ENCODE peak calls at places on chromosomes 1 and 21, in four cellular contexts. E, M, K and G are unnamed samples.

GRCh38 chr1:56921486-56921885 is 44.3 kb downstream of the C8B start:
- DNase-seq in E (no peak), M (no peak), K (no peak), G (no peak)

GRCh38 chr1:230867119-230867902 is 1.0 kb downstream of the C1orf198 start:
- DNase-seq in E (no peak), M (no peak), K (no peak), G (no peak)

GRCh38 chr1:42240964-42241755 is 76.6 kb upstream of the GUCA2A start:
- DNase-seq in E (no peak), M (no peak), K (no peak), G (no peak)

GRCh38 chr1:181086926-181087325 is 1.6 kb upstream of the IER5 start:
- DNase-seq in E (no peak), M (no peak), K (no peak), G (no peak)

GRCh38 chr1:228267962-228268890 is 60.4 kb downstream of the OBSCN start:
- DNase-seq in E (no peak), M (no peak), K (no peak), G (no peak)

GRCh38 chr1:17010601-17011438 is 908 bp downstream of the ATP13A2 start:
- DNase-seq in E (peak; percentile 63), M (peak; percentile 40), K (peak; percentile 62), G (no peak)

GRCh38 chr1:219372916-219373615 is 199.4 kb downstream of the LYPLAL1 start:
- DNase-seq in E (no peak), M (no peak), K (no peak), G (no peak)

GRCh38 chr1:98794196-98794886 is 132.8 kb downstream of the SNX7 start:
- DNase-seq in E (no peak), M (peak; percentile 29), K (peak; percentile 52), G (peak; percentile 9)

GRCh38 chr1:110606784-110607662 is 865 bp upstream of the KCNA2 start:
- DNase-seq in E (no peak), M (no peak), K (no peak), G (no peak)

GRCh38 chr1:54400321-54400720 is 5.9 kb downstream of the SSBP3 start:
- DNase-seq in E (no peak), M (no peak), K (no peak), G (no peak)

GRCh38 chr1:39902121-39902807 is 547 bp upstream of the MYCL start:
- DNase-seq in E (peak; percentile 92), M (peak; percentile 57), K (peak; percentile 88), G (peak; percentile 48)

GRCh38 chr1:25039229-25039628 is 109.2 kb upstream of the RUNX3 start:
- DNase-seq in E (no peak), M (no peak), K (no peak), G (no peak)

GRCh38 chr1:9426291-9426711 is 113.0 kb upstream of the SLC25A33 start:
- DNase-seq in E (peak; percentile 50), M (peak; percentile 73), K (peak; percentile 46), G (peak; percentile 79)

GRCh38 chr1:114718661-114719423 is 2.3 kb upstream of the NRAS start:
- DNase-seq in E (no peak), M (no peak), K (no peak), G (no peak)

GRCh38 chr1:202802998-202803932 is 5.0 kb downstream of the KDM5B start:
- DNase-seq in E (no peak), M (no peak), K (no peak), G (no peak)

GRCh38 chr1:41783189-41783639 is 135.5 kb downstream of the HIVEP3 start:
- DNase-seq in E (no peak), M (no peak), K (no peak), G (no peak)

GRCh38 chr1:197725044-197725443 is 50.2 kb downstream of the DENND1B start:
- DNase-seq in E (no peak), M (no peak), K (no peak), G (no peak)

GRCh38 chr1:29256979-29257804 is 20.9 kb downstream of the PTPRU start:
- DNase-seq in E (no peak), M (no peak), K (no peak), G (no peak)

GRCh38 chr1:87052986-87053385 is 138.6 kb downstream of the HS2ST1 start:
- DNase-seq in E (no peak), M (no peak), K (no peak), G (no peak)

GRCh38 chr1:181424786-181425403 is 58.4 kb upstream of the CACNA1E start:
- DNase-seq in E (peak; percentile 77), M (peak; percentile 39), K (peak; percentile 80), G (peak; percentile 60)

GRCh38 chr21:33890187-33890586 is 25.4 kb downstream of the ATP5PO start:
- DNase-seq in E (no peak), M (no peak), K (no peak), G (no peak)

GRCh38 chr1:177315270-177315669 is 144.5 kb downstream of the BRINP2 start:
- DNase-seq in E (no peak), M (no peak), K (no peak), G (no peak)

GRCh38 chr1:43969746-43970466 is at the start of gene DPH2:
- DNase-seq in E (peak; percentile 97), M (peak; percentile 94), K (peak; percentile 97), G (peak; percentile 92)

GRCh38 chr21:28431527-28432200 is 561.0 kb downstream of the LTN1 start:
- DNase-seq in E (no peak), M (no peak), K (no peak), G (no peak)

GRCh38 chr1:160773088-160773487 is 22.9 kb upstream of the LY9 start:
- DNase-seq in E (no peak), M (no peak), K (no peak), G (no peak)

GRCh38 chr1:211737115-211738035 is 62.0 kb upstream of the NEK2 start:
- DNase-seq in E (no peak), M (no peak), K (no peak), G (no peak)

GRCh38 chr21:34544032-34544496 is 32.1 kb upstream of the KCNE1 start:
- DNase-seq in E (peak; percentile 88), M (peak; percentile 10), K (peak; percentile 88), G (no peak)

GRCh38 chr21:36487641-36488307 is 7.9 kb upstream of the CLDN14 start:
- DNase-seq in E (peak; percentile 88), M (no peak), K (peak; percentile 46), G (no peak)

GRCh38 chr1:43435146-43436145 is 18.3 kb downstream of the HYI start:
- DNase-seq in E (no peak), M (no peak), K (no peak), G (no peak)

GRCh38 chr1:203308205-203309114 is 3.1 kb downstream of the BTG2 start:
- DNase-seq in E (no peak), M (peak; percentile 13), K (no peak), G (no peak)

GRCh38 chr1:84013708-84014107 is 14.8 kb upstream of the TTLL7 start:
- DNase-seq in E (no peak), M (no peak), K (no peak), G (no peak)

GRCh38 chr1:84006574-84006973 is 7.6 kb upstream of the TTLL7 start:
- DNase-seq in E (no peak), M (no peak), K (no peak), G (no peak)

GRCh38 chr1:84008631-84009030 is 9.7 kb upstream of the TTLL7 start:
- DNase-seq in E (no peak), M (no peak), K (no peak), G (no peak)

DNA sequence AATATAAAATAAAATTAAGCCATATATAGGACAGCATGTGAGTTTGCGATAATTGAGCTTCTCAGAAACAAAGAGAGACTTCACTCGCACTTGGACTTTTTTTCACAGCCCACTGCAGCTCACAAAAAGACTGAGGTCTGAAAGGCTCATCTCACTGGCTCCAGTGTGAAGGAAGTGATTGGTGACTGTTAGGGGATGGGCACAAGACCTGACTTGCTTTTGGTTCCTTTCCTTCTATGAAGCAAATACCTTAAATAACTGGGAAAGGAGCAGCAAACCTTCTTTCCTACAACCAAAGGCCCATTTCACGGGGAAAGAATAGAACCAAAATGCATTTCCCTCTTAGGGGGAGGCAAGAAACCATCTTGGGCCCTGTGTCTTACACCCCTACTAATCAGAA is 13.1 kb upstream of the TTLL7 start:
- DNase-seq in E (no peak), M (no peak), K (no peak), G (no peak)
- H3K27ac ChIP-seq in E (no peak overlapping the region), M (no peak overlapping the region), K (no peak overlapping the region), G (no peak overlapping the region)

GRCh38 chr1:221720545-221720944 is 21.3 kb downstream of the DUSP10 start:
- DNase-seq in E (no peak), M (no peak), K (no peak), G (no peak)
- H3K4me1 ChIP-seq in E (peaks cover 55% of the 10 kb centered on the region), M (peaks cover 4% of the 10 kb centered on the region), K (no peaks in the 10 kb centered on the region), G (peaks cover 1% of the 10 kb centered on the region)

GRCh38 chr1:2232255-2232915 is 4.3 kb downstream of the SKI start:
- DNase-seq in E (no peak), M (no peak), K (no peak), G (no peak)
- H3K4me3 ChIP-seq in E (peak overlapping the region; percentile 71), M (peak overlapping the region; percentile 91), K (peak overlapping the region; percentile 63), G (peak overlapping the region; percentile 96)

GRCh38 chr1:1026599-1027413 is 6.9 kb downstream of the AGRN start:
- DNase-seq in E (no peak), M (no peak), K (no peak), G (no peak)

GRCh38 chr1:1023700-1024099 is 3.8 kb downstream of the AGRN start:
- DNase-seq in E (no peak), M (no peak), K (no peak), G (no peak)

GRCh38 chr1:1022322-1023090 is 2.6 kb downstream of the AGRN start:
- DNase-seq in E (no peak), M (no peak), K (no peak), G (no peak)

GRCh38 chr1:1021860-1022259 is 1.9 kb downstream of the AGRN start:
- DNase-seq in E (no peak), M (no peak), K (no peak), G (no peak)

GRCh38 chr1:1024421-1025415 is 4.8 kb downstream of the AGRN start:
- DNase-seq in E (peak; percentile 76), M (no peak), K (no peak), G (no peak)
- H3K27ac ChIP-seq in E (peak overlapping the region; percentile 51), M (no peak overlapping the region), K (no peak overlapping the region), G (no peak overlapping the region)